ENCODE peak calls at places on chromosomes 3 and 15, in eight cellular contexts. W, V, I, O, B, A, P and C are unnamed samples.

GRCh38 chr15:58419803-58420524 is 11.8 kb upstream of the LIPC start:
- DNase-seq in V (no peak), A (no peak), B (no peak), P (no peak), O (no peak), I (no peak), W (no peak), C (no peak)

GRCh38 chr15:93231994-93232393 is 143.0 kb upstream of the RGMA start:
- DNase-seq in V (no peak), I (no peak), O (no peak), W (no peak), B (no peak), P (no peak), A (no peak), C (no peak)

GRCh38 chr3:70606018-70606417 is 293.6 kb upstream of the MDFIC2 start:
- DNase-seq in A (no peak), I (no peak), B (no peak), P (no peak), V (no peak), O (no peak), W (no peak), C (no peak)

GRCh38 chr15:57732526-57733331 is 26.2 kb downstream of the POLR2M start:
- DNase-seq in B (peak), W (no peak), O (peak), I (peak), V (peak), A (peak), P (no peak), C (peak)

GRCh38 chr3:33256249-33256648 is 21.0 kb upstream of the FBXL2 start:
- DNase-seq in V (no peak), A (no peak), B (no peak), W (no peak), I (no peak), O (no peak), P (no peak), C (no peak)

GRCh38 chr3:156983559-156983958 is 157.4 kb downstream of the LEKR1 start:
- DNase-seq in B (no peak), V (no peak), P (no peak), A (no peak), O (no peak), I (no peak), W (no peak), C (no peak)

GRCh38 chr3:115989927-115990326 is 366.6 kb downstream of the GAP43 start:
- DNase-seq in W (no peak), V (no peak), P (peak), B (peak), O (peak), I (no peak), A (no peak), C (peak)

GRCh38 chr3:31356941-31357340 is 175.8 kb upstream of the STT3B start:
- DNase-seq in I (no peak), O (peak), W (no peak), B (peak), A (no peak), V (no peak), P (no peak), C (peak)

GRCh38 chr15:54941417-54941816 is 255.3 kb downstream of the RSL24D1 start:
- DNase-seq in V (no peak), B (no peak), O (no peak), P (no peak), A (no peak), W (no peak), I (no peak), C (no peak)

GRCh38 chr15:77632760-77633133 is at the start of gene LINGO1:
- DNase-seq in V (no peak), O (no peak), W (no peak), A (no peak), I (no peak), B (no peak), P (no peak), C (no peak)

GRCh38 chr15:64096486-64097431 is 977 bp downstream of the SNX1 start:
- DNase-seq in B (peak), V (no peak), W (no peak), O (peak), A (no peak), I (no peak), P (no peak), C (peak)

GRCh38 chr3:48361928-48362327 is 10.1 kb upstream of the FBXW12 start:
- DNase-seq in B (no peak), O (no peak), I (no peak), V (no peak), P (no peak), A (no peak), W (no peak), C (no peak)

GRCh38 chr3:57015350-57015729 is 45.1 kb upstream of the SPATA12 start:
- DNase-seq in P (no peak), I (no peak), O (no peak), A (no peak), V (no peak), B (no peak), W (no peak), C (no peak)

GRCh38 chr3:39499651-39500273 is 32.3 kb downstream of the MOBP start:
- DNase-seq in P (no peak), I (no peak), V (no peak), A (no peak), O (no peak), W (no peak), B (peak), C (peak)

GRCh38 chr3:149466192-149466591 is 8.3 kb upstream of the TM4SF4 start:
- DNase-seq in W (no peak), A (no peak), O (peak), I (no peak), V (no peak), B (peak), P (peak), C (peak)

GRCh38 chr3:115325539-115325938 is 178.5 kb upstream of the ZBTB20 start:
- DNase-seq in O (peak), V (no peak), W (no peak), A (no peak), P (no peak), I (peak), B (peak), C (peak)

GRCh38 chr3:46675843-46676567 is 17.5 kb downstream of the ALS2CL start:
- DNase-seq in I (no peak), W (no peak), A (no peak), O (peak), P (no peak), B (no peak), V (no peak), C (no peak)

GRCh38 chr3:73765878-73766564 is 141.3 kb upstream of the PDZRN3 start:
- DNase-seq in A (no peak), B (no peak), O (no peak), W (no peak), V (no peak), P (no peak), I (no peak), C (no peak)

GRCh38 chr3:177770821-177771220 is 573.5 kb upstream of the TBL1XR1 start:
- DNase-seq in O (peak), B (peak), W (no peak), I (no peak), P (peak), A (no peak), V (no peak), C (peak)

GRCh38 chr15:100199711-100200286 is 142.0 kb downstream of the ADAMTS17 start:
- DNase-seq in B (no peak), O (no peak), I (no peak), A (no peak), W (no peak), V (no peak), P (no peak), C (no peak)

GRCh38 chr3:10329495-10330015 is 8.6 kb upstream of the SEC13 start:
- DNase-seq in B (no peak), W (no peak), I (no peak), P (no peak), O (no peak), V (no peak), A (no peak), C (no peak)

GRCh38 chr3:82085811-82086475 is 324.5 kb upstream of the GBE1 start:
- DNase-seq in A (no peak), W (no peak), B (no peak), P (no peak), O (no peak), I (no peak), V (no peak), C (no peak)

GRCh38 chr3:5014431-5014830 is 35.2 kb downstream of the BHLHE40 start:
- DNase-seq in V (no peak), W (no peak), B (no peak), I (no peak), P (no peak), O (no peak), A (no peak), C (no peak)

GRCh38 chr15:23797747-23798157 is 110.6 kb upstream of the NDN start:
- DNase-seq in P (no peak), O (no peak), V (no peak), A (no peak), I (no peak), B (no peak), W (no peak), C (no peak)

GRCh38 chr15:83992356-83993031 is 243.1 kb upstream of the GOLGA6L4 start:
- DNase-seq in A (no peak), I (no peak), O (no peak), V (no peak), P (no peak), W (no peak), B (no peak), C (no peak)

GRCh38 chr15:69298697-69299441 is at the start of gene PAQR5:
- DNase-seq in I (peak), O (no peak), B (no peak), P (no peak), W (no peak), V (no peak), A (peak), C (no peak)

GRCh38 chr15:68430471-68431036 is 1.4 kb downstream of the ITGA11 start:
- DNase-seq in V (no peak), W (no peak), B (no peak), A (no peak), I (no peak), O (no peak), P (no peak), C (no peak)

GRCh38 chr15:84761534-84762190 is 13.3 kb downstream of the ZNF592 start:
- DNase-seq in B (no peak), O (peak), A (no peak), V (no peak), P (no peak), I (no peak), W (no peak), C (no peak)

GRCh38 chr3:160665784-160666526 is 11.0 kb upstream of the ARL14 start:
- DNase-seq in B (peak), W (no peak), I (no peak), V (no peak), O (peak), P (peak), A (no peak), C (peak)

GRCh38 chr15:68617001-68617400 is 38.2 kb downstream of the CORO2B start:
- DNase-seq in P (no peak), O (peak), I (no peak), A (no peak), V (no peak), W (no peak), B (no peak), C (no peak)

GRCh38 chr3:169394316-169394715 is 269.2 kb downstream of the MECOM start:
- DNase-seq in I (no peak), W (no peak), P (no peak), B (no peak), O (no peak), V (no peak), A (no peak), C (no peak)

GRCh38 chr15:67039349-67040075 is 25.9 kb upstream of the SMAD3 start:
- DNase-seq in P (no peak), O (no peak), V (no peak), W (no peak), B (peak), A (no peak), I (no peak), C (peak)

GRCh38 chr3:105365536-105366301 is 990 bp upstream of the ALCAM start:
- DNase-seq in W (no peak), A (peak), V (peak), P (no peak), O (peak), B (peak), I (no peak), C (peak)

GRCh38 chr15:89803941-89804800 is 10.5 kb downstream of the ANPEP start:
- DNase-seq in A (no peak), O (no peak), W (no peak), V (no peak), I (no peak), P (no peak), B (no peak), C (no peak)

GRCh38 chr3:30760040-30760439 is 134.4 kb downstream of the GADL1 start:
- DNase-seq in O (peak), I (no peak), P (no peak), W (no peak), V (no peak), B (no peak), A (no peak), C (peak)

GRCh38 chr15:22904736-22905135 is 66.3 kb downstream of the NIPA2 start:
- DNase-seq in B (no peak), P (no peak), A (no peak), V (no peak), O (no peak), I (no peak), W (no peak), C (no peak)

GRCh38 chr3:113685124-113685523 is 11.3 kb downstream of the USF3 start:
- DNase-seq in P (no peak), I (no peak), W (no peak), B (peak), O (no peak), A (no peak), V (no peak), C (no peak)

GRCh38 chr15:52488830-52489229 is 39.9 kb downstream of the MYO5A start:
- DNase-seq in I (no peak), B (no peak), O (no peak), V (no peak), A (no peak), P (no peak), W (no peak), C (no peak)